ENCODE peak calls at places on chromosomes 11 and 22, in four cellular contexts. B is GM23338, O is pancreas, P is cardiac muscle cell. Z is an unnamed sample. For H3K4me1, the result is how much of the 10 kb centered on the place peaks cover.

GRCh38 chr22:37907036-37907954 is 1.2 kb downstream of the MICALL1 start:
- DNase-seq in B (peak), O (no peak), P (no peak), Z (no peak)

GRCh38 chr11:62595124-62595523 is 3.8 kb upstream of the TUT1 start:
- DNase-seq in B (no peak), O (no peak), P (no peak), Z (no peak)

GRCh38 chr11:31822604-31823371 is 11.7 kb upstream of the PAX6 start:
- DNase-seq in B (peak), O (no peak), P (no peak), Z (no peak)

GRCh38 chr11:130434521-130435223 is 6.3 kb upstream of the ADAMTS8 start:
- DNase-seq in B (peak), O (peak), P (peak), Z (peak)

GRCh38 chr11:45097721-45098493 is 48.5 kb upstream of the PRDM11 start:
- DNase-seq in B (peak), O (no peak), P (peak), Z (no peak)

GRCh38 chr11:12066799-12067508 is 43.4 kb upstream of the MICAL2 start:
- DNase-seq in B (peak), O (no peak), P (peak), Z (no peak)

GRCh38 chr11:132448334-132448995 is 1078.0 kb downstream of the NTM start:
- DNase-seq in B (peak), O (no peak), P (no peak), Z (no peak)

GRCh38 chr11:111777094-111778046 is 11.2 kb upstream of the PPP2R1B start:
- DNase-seq in B (peak), O (no peak), P (peak), Z (peak)

GRCh38 chr11:112852141-112852853 is 108.9 kb upstream of the NCAM1 start:
- DNase-seq in B (no peak), O (no peak), P (peak), Z (no peak)

GRCh38 chr22:35347462-35347861 is 33.4 kb upstream of the HMOX1 start:
- DNase-seq in B (no peak), O (no peak), P (no peak), Z (no peak)

GRCh38 chr22:39317084-39317755 is 2.2 kb downstream of the RPL3 start:
- DNase-seq in B (no peak), O (no peak), P (no peak), Z (no peak)

GRCh38 chr22:24894998-24895397 is 51.5 kb downstream of the LHFPL7 start:
- DNase-seq in B (peak), O (peak), P (peak), Z (no peak)

GRCh38 chr11:6320411-6321207 is at the start of gene CAVIN3:
- DNase-seq in B (peak), O (peak), P (peak), Z (no peak)

GRCh38 chr11:73047773-73048371 is 94.2 kb downstream of the FCHSD2 start:
- DNase-seq in B (peak), O (no peak), P (no peak), Z (no peak)
- H3K4me1 ChIP-seq in B (under half), O (under half), P (under half), Z (under half)

DNA sequence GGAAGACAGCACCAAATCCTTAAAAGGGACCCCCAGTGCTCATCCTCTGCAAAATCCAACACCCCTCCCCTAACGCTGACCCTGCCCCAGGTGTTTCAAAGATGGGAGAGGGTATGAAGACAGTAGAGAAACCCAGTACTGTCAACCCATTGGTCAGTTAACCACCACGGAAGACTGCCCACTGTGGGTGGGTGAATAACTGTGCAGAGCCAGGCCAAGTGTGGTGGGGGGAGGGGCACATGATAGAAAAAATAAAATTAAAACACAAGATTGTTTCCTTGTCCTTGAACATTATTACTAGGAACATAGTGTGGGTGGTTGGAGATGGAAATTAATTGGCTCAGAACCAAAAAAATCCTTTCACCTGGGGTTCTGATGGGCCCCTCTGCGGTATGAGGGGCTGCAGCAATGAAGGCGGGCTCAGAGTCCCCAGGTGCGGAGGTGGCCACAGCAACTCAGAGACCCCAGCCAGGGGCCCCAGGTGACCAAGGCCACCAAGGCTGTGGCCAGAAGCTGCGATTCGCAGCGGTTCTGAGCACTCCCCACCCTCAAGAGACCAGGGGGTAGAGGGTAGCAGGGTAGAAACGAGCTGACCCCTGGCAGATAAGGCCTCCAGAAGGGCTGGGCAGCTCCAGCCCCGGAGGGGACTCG is 1.1 kb downstream of the TNKS1BP1 start:
- DNase-seq in B (no peak), O (no peak), P (no peak), Z (no peak)
- TF ChIP-seq CTCF in B (no peak), O (no peak), P (peak), Z (no peak)

GRCh38 chr11:46346886-46347636 is at the start of gene DGKZ:
- DNase-seq in B (peak), O (peak), P (peak), Z (peak)
- H3K4me1 ChIP-seq in B (half or more), O (under half), P (under half), Z (half or more)

DNA sequence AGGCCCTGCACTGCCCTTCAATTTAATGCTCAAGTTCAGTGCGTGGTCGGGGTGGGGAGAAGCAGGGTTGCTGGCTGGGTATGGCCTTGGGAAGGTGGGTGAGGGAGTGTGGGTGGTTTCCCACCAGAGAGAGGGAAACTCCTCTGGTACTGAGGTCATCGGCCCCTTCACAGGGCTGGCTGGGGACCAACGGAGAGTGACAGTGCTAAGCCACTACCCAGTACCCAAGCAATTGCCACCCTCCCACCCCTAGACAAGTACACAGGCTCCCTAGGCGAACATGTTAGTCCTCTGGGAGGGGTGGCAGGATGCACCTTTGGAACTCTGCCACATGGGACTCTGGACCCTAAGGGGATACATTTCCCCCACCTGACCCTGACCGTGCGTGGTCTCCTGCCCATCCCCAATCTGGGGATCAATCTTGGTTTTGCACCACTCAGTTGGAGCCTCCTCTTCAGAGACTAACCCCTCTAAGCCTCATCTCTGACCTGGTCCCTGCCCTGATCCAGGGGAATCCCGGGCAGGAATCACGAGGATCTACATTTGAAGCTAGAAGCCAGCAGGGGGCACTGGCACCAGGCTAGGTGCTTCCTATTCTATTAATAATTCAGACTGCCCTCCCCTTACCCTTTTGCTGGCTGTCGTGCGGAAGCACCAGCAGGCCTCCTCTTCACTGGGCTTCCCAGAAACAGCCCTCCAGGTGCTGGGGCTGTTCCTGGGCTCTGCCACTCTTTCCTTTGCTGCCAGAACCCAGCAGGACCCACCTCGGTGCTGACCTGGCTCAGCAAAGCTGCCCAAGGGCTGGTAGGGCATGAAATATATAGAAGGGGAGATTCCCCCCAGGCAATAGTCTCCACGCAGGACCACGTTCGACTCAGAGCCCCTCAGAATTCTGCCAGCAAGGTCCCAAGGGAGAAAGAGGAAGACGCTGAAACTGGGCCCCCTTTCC is 377.7 kb downstream of the TENM4 start:
- DNase-seq in B (peak), O (no peak), P (peak), Z (no peak)
- TF ChIP-seq CTCF in B (peak), O (peak), P (peak), Z (no peak)

DNA sequence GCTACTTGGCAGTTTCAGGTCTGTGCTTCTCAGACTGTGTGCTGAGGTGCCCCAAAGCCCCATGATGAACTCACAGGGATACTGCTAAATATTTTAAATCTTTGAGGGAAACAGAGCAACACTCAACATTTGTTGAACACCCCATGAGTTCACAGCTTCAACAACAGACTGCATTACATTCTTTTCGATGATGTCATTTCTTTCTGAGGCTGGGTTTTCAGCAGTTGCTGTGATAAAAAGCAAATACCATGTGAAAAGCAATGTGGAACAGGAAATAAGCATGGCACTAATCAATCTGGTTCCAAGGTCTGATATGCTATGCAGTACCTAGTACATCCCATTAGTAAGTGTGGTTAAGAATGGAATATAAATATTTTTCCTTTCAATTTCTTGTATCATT is 82.7 kb downstream of the RPL27A start:
- DNase-seq in B (no peak), O (no peak), P (no peak), Z (no peak)
- H3K4me1 ChIP-seq in B (under half), O (under half), P (under half), Z (under half)

DNA sequence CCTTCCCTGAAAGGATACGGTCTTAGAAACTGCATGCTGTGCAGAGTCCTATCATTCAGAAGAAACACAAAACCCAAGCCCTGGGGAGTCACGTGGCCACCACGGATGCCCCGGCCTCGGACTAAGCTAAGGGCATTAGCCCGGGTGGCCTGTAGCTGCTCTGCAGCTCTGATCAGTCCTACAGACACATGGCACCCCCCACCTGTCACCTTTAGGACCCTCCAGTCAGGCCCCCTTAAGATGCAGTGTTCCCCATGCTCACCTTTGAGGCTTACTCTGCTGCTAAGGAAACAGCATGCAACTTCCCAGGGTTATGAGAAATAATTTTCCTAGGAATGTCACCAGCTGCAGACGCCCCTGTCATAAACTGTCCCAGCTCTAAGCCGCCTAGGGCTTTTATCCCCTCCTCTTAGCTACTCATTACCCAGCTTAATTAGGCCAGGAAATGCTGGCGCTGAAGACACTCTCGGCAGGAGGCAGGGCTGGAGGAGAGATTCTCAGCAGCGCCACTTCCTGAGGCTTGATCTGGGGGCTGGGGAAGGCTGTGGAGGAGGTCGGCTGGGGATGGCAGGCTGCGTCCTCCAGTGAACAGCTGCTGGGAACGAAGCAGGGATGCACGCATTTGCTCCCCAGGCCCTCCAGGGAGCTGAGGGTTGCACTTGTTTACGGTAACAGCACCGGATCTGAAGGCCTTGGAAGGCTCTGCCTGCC is 47.2 kb upstream of the ADA2 start:
- DNase-seq in B (peak), O (no peak), P (peak), Z (no peak)
- TF ChIP-seq CTCF in B (no peak), O (no peak), P (no peak), Z (no peak)

DNA sequence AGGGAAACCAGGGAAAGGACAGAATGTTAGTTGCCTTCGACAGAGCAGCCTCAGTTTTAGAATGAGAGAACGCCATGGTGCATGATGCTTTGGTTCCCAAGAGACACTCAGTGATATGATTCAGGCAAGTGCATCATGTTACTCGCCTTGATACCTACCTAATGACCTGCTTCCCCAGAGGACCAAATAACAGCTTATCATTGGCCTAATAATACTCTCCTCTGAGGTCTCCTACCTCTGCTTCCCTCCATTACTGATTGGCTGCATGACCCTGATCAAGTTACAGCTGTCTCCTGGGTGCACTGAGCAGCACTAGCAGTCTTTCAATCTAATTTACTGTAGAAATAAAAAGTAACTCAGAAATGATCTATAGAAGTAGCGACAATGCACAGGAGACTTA is 979.7 kb upstream of the FAT3 start:
- DNase-seq in B (no peak), O (no peak), P (no peak), Z (no peak)
- H3K4me1 ChIP-seq in B (under half), O (under half), P (under half), Z (under half)

DNA sequence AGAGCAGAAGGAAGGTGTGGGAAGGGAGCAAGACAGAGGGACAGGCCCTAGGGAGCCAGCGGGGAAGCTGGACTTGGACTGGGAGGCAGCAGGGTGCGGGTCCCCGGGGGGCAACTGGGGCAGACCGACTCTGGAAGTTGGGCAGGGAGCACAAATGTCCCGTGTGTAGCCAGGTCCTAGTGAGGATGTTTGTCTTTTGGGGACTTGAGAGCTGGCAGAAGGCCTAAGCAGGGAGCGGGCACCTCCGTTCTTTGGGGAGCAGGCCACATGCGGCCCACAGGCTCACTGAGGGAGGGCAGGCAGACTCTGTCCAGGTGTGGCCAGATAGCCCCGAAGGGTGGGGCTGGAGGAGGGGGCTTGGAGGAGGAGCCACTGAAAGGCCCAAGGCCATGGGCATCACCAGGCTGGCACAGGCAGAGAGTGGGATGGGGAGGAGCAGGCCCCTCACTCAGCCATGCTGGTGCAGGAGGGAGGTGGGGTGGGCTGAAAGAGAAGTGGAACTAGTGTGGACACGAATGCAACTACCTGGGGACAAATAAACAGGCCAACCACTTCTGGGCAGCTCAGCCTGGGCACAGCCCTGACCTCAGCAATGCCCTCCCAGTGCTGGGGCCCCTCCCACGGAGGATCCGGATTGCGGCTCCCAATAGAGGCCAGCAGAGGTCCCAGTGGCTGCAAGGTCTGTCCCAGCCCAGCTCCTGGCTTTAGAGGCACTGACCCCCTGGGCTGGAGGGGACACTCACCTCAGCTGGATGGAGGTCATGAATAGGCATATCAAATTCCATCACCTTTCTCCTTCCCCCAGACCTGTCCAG is 1.3 kb upstream of the SCARF2 start:
- DNase-seq in B (peak), O (no peak), P (peak), Z (no peak)
- TF ChIP-seq CTCF in B (peak), O (no peak), P (peak), Z (no peak)

Z was measured in CD8-positive, alpha-beta T cell.